ENCODE peak calls at places on chromosome 20, in six cellular contexts. V, Y, S, L, J and O are unnamed samples.
A peak's percentile ranks its signal among the peaks of the same experiment; 100 is the strongest.

GRCh38 chr20:63772781-63773520 is 33.4 kb downstream of the SLC2A4RG start:
- DNase-seq in L (no peak), V (no peak), S (no peak), J (no peak), Y (no peak), O (no peak)

GRCh38 chr20:34557936-34558319 is 590 bp upstream of the MAP1LC3A start:
- DNase-seq in V (no peak), L (no peak), S (no peak), Y (no peak), J (no peak), O (no peak)

GRCh38 chr20:59526242-59527225 is 77.8 kb upstream of the PHACTR3 start:
- DNase-seq in L (no peak), J (no peak), V (no peak), Y (no peak), S (no peak), O (no peak)

GRCh38 chr20:41172296-41173140 is 35.2 kb downstream of the PLCG1 start:
- DNase-seq in L (no peak), V (peak; percentile 12), J (peak; percentile 19), Y (no peak), S (no peak), O (no peak)

GRCh38 chr20:64151634-64152530 is 12.4 kb upstream of the MYT1 start:
- DNase-seq in J (no peak), L (no peak), Y (no peak), S (no peak), V (no peak), O (no peak)

GRCh38 chr20:9119776-9120175 is 50.9 kb downstream of the PLCB4 start:
- DNase-seq in J (no peak), Y (no peak), L (no peak), V (no peak), S (no peak), O (no peak)

GRCh38 chr20:21102691-21103311 is 3.4 kb downstream of the LINC00237 start:
- DNase-seq in J (peak; percentile 46), V (no peak), L (no peak), S (peak; percentile 53), Y (peak; percentile 20), O (no peak)

GRCh38 chr20:25543068-25543467 is 42.3 kb downstream of the NINL start:
- DNase-seq in V (peak; percentile 61), S (no peak), L (no peak), J (no peak), Y (peak; percentile 80), O (no peak)

GRCh38 chr20:24651973-24652340 is 182.5 kb downstream of the SYNDIG1 start:
- DNase-seq in S (no peak), Y (no peak), J (no peak), L (no peak), V (no peak), O (no peak)

GRCh38 chr20:363319-364078 is 16.6 kb downstream of the NRSN2 start:
- DNase-seq in Y (peak; percentile 45), J (no peak), L (no peak), V (no peak), S (no peak), O (no peak)

GRCh38 chr20:364905-365794 is 15.4 kb upstream of the TRIB3 start:
- DNase-seq in J (no peak), Y (peak; percentile 34), S (no peak), L (no peak), V (no peak), O (no peak)

GRCh38 chr20:367486-367887 is 13.1 kb upstream of the TRIB3 start:
- DNase-seq in J (no peak), V (no peak), S (no peak), L (no peak), Y (no peak), O (no peak)

GRCh38 chr20:366719-367485 is 13.7 kb upstream of the TRIB3 start:
- DNase-seq in L (no peak), V (no peak), S (no peak), J (no peak), Y (no peak), O (no peak)

DNA sequence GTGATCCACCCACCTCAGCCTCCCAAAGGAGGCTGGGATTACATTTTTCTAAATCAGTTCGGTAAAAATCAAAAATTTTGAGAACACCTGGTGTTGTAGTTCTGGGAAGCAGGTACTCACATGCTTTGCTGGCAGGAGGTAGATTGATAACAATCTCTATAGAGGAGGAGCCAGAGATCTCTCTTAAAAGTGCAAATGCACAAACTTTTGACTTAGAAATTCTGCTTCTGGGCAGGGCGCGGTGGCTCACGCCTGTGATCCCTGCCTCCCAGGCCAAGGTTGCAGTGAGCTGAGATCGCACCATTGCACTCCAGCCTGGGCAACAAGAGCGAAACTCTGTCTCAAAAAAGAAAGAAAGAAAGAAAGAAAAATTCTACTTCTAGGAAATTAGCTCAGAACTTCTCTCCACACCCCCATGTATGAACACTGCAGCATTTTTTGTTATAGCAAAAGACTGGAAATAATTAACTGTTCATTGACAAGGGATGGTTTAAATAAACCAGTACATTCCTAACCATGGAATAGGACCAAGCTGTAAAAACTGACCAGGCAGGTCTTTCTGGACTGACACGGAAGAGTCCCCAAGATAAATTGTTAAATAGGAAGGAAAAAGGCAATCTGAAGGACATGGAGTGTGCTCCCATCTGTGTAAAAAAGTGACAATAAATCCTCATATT is 14.4 kb upstream of the TRIB3 start:
- DNase-seq in J (no peak), V (no peak), S (no peak), L (no peak), Y (no peak), O (no peak)
- H3K27ac ChIP-seq in J (no peak overlapping the region), V (no peak overlapping the region), S (no peak overlapping the region), L (no peak overlapping the region), Y (no peak overlapping the region), O (no peak overlapping the region)

GRCh38 chr20:38728911-38729642 is 4.8 kb downstream of the SLC32A1 start:
- DNase-seq in S (peak; percentile 15), L (no peak), V (no peak), Y (no peak), J (no peak), O (no peak)
- H3K4me1 ChIP-seq in S (peaks cover 64% of the 10 kb centered on the region), L (peaks cover 52% of the 10 kb centered on the region), V (no peaks in the 10 kb centered on the region), Y (peaks cover 28% of the 10 kb centered on the region), J (no peaks in the 10 kb centered on the region), O (peaks cover 54% of the 10 kb centered on the region)

GRCh38 chr20:1323256-1323655 is 5.7 kb downstream of the SDCBP2 start:
- DNase-seq in S (no peak), Y (no peak), L (no peak), V (no peak), J (no peak), O (no peak)
- H3K27ac ChIP-seq in S (no peak overlapping the region), Y (no peak overlapping the region), L (no peak overlapping the region), V (peak overlapping the region; percentile 99), J (peak overlapping the region; percentile 62), O (no peak overlapping the region)

DNA sequence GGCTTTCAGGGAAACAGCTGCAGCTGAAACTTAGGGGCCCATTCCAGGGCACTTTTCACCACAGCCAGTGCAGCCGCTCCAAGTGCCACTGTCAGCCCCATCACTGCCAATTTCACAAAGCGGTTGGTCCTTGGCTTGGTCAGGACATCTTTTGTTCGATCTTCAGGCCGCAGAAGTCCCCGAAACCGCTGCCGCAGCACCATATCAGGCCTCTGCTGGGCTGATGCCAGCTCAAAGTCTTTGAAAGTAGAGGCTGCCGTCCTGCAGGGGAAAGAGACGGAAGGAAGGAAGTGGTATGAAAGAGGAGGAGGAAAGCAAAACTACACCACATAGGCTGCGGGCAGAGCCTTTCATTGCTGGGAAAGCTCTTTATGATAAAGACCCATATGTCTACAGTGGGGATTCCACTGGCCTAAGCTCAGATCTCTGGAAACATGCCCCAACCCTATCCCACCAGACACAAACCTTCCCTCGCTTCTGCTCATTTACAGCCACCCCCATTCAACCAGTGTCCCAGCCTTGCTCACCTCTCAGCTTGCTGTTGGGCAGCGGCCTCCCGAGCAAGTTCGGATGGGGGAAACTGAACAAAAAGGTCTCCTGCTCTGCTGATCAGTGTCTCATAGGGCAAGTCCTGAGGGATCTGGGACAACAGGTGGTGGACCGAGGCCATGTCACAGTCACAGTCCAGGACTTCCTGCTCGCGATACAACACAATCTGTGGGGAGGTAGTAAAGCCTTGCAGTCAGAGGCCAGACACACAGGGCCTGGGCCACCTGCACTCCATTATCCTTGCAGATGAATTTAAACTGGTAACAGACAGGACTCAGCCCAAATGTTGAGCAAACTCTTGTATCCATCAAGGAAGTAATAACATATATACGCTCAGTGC is 23.5 kb downstream of the TBC1D20 start:
- DNase-seq in S (peak; percentile 68), V (no peak), Y (no peak), L (peak; percentile 51), J (no peak), O (peak; percentile 53)
- H3K4me1 ChIP-seq in S (peaks cover 53% of the 10 kb centered on the region), V (no peaks in the 10 kb centered on the region), Y (peaks cover 4% of the 10 kb centered on the region), L (peaks cover 39% of the 10 kb centered on the region), J (no peaks in the 10 kb centered on the region), O (peaks cover 28% of the 10 kb centered on the region)

DNA sequence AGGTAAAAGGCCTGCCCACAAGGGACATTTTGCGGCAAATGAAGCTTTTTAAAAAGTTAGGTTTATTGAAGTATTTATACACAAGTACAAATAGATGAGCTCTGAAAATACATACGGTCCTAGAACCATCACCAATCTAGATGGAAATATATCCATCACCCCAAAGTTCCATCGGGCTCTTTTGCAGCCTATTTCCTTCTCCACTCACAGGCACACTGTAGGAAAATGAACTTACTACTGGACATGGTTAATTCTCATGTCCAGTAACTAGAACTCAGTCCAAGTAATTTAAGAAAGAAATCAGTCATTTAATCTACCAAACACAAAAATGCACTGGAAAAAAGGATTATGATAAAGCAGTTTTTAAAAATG is 6.2 kb downstream of the PCNA start:
- DNase-seq in Y (no peak), L (no peak), J (no peak), S (no peak), V (no peak), O (no peak)
- H3K27ac ChIP-seq in Y (peak overlapping the region; percentile 60), L (peak overlapping the region; percentile 92), J (peak overlapping the region; percentile 92), S (peak overlapping the region; percentile 93), V (peak overlapping the region; percentile 92), O (peak overlapping the region; percentile 77)

GRCh38 chr20:673606-674005 is 2.0 kb downstream of the SCRT2 start:
- DNase-seq in Y (no peak), S (no peak), V (no peak), J (no peak), L (no peak), O (no peak)
- H3K4me1 ChIP-seq in Y (peaks cover 12% of the 10 kb centered on the region), S (peaks cover 14% of the 10 kb centered on the region), V (no peaks in the 10 kb centered on the region), J (no peaks in the 10 kb centered on the region), L (peaks cover 9% of the 10 kb centered on the region), O (no peaks in the 10 kb centered on the region)

GRCh38 chr20:49983123-49983847 is 505 bp downstream of the SNAI1 start:
- DNase-seq in S (no peak), J (no peak), V (no peak), L (no peak), Y (no peak), O (no peak)
- H3K27ac ChIP-seq in S (no peak overlapping the region), J (no peak overlapping the region), V (peak overlapping the region; percentile 74), L (peak overlapping the region; percentile 51), Y (no peak overlapping the region), O (no peak overlapping the region)